ENCODE peak calls at places on chromosome 20, in five cellular contexts. E is WTC11; Y is activated CD4-positive, alpha-beta T cell treated with anti-CD3 and anti-CD28 coated beads for 24 hours; D is hepatocyte; C is OCI-M1. Q is an unnamed sample.

GRCh38 chr20:8646716-8647115 is 422.2 kb upstream of the PLCB4 start:
- DNase-seq in C (no peak), E (no peak), Y (no peak), D (no peak), Q (no peak)

GRCh38 chr20:10622657-10623418 is 51.0 kb downstream of the JAG1 start:
- DNase-seq in E (no peak), D (no peak), C (peak; percentile 24), Y (no peak), Q (no peak)

GRCh38 chr20:44688053-44688625 is 27.0 kb upstream of the CCN5 start:
- DNase-seq in Y (no peak), C (no peak), E (no peak), D (no peak), Q (no peak)

GRCh38 chr20:2604506-2604835 is 48.0 kb upstream of the NOP56 start:
- DNase-seq in Y (no peak), E (no peak), D (no peak), C (no peak), Q (no peak)

GRCh38 chr20:25584905-25585704 is at the start of gene NINL:
- DNase-seq in Y (peak; percentile 30), D (peak; percentile 91), E (peak; percentile 87), C (no peak), Q (peak; percentile 95)

GRCh38 chr20:57795347-57795697 is 85.5 kb upstream of the PMEPA1 start:
- DNase-seq in C (no peak), D (no peak), Y (no peak), E (no peak), Q (no peak)

GRCh38 chr20:49631074-49631716 is 63.3 kb upstream of the PTGIS start:
- DNase-seq in E (no peak), D (no peak), C (no peak), Y (no peak), Q (no peak)

GRCh38 chr20:31642837-31643236 is 5.1 kb downstream of the COX4I2 start:
- DNase-seq in E (no peak), D (no peak), Y (no peak), C (no peak), Q (no peak)

GRCh38 chr20:13571662-13572061 is 67.1 kb downstream of the TASP1 start:
- DNase-seq in D (no peak), Y (no peak), E (no peak), C (no peak), Q (no peak)

GRCh38 chr20:59776626-59777320 is 156.7 kb downstream of the SYCP2 start:
- DNase-seq in Y (no peak), D (no peak), C (no peak), E (no peak), Q (no peak)

GRCh38 chr20:25018841-25019240 is 26.3 kb upstream of the APMAP start:
- DNase-seq in E (no peak), D (no peak), Y (no peak), C (no peak), Q (no peak)

GRCh38 chr20:44414808-44415207 is 59.3 kb downstream of the HNF4A start:
- DNase-seq in Y (no peak), C (no peak), E (no peak), D (no peak), Q (no peak)

GRCh38 chr20:50312682-50313187 is 122.1 kb downstream of the CEBPB start:
- DNase-seq in E (no peak), D (no peak), C (no peak), Y (no peak), Q (no peak)

GRCh38 chr20:48841861-48842529 is 14.2 kb upstream of the PREX1 start:
- DNase-seq in E (no peak), C (peak; percentile 21), D (no peak), Y (no peak), Q (no peak)

GRCh38 chr20:21739682-21740081 is 34.2 kb downstream of the PAX1 start:
- DNase-seq in C (no peak), Y (no peak), E (no peak), D (no peak), Q (no peak)

GRCh38 chr20:15799871-15800270 is 773.4 kb downstream of the KIF16B start:
- DNase-seq in E (no peak), C (peak; percentile 76), D (no peak), Y (no peak), Q (no peak)

GRCh38 chr20:61963885-61964674 is 101.6 kb downstream of the TAF4 start:
- DNase-seq in Y (no peak), C (no peak), D (no peak), E (no peak), Q (no peak)

GRCh38 chr20:34390769-34391447 is 27.8 kb downstream of the ITCH start:
- DNase-seq in Y (peak; percentile 12), D (peak; percentile 63), C (peak; percentile 3), E (no peak), Q (no peak)

GRCh38 chr20:48631114-48632016 is 196.4 kb downstream of the PREX1 start:
- DNase-seq in Y (no peak), D (no peak), C (no peak), E (no peak), Q (no peak)

GRCh38 chr20:44218441-44218840 is 7.9 kb upstream of the OSER1 start:
- DNase-seq in E (no peak), C (peak; percentile 54), Y (no peak), D (no peak), Q (no peak)

GRCh38 chr20:58889334-58890072 is 37.0 kb downstream of the GNAS start:
- DNase-seq in E (no peak), Y (no peak), D (peak; percentile 37), C (peak; percentile 58), Q (peak; percentile 61)

GRCh38 chr20:14986026-14986655 is 648.7 kb upstream of the FLRT3 start:
- DNase-seq in Y (no peak), E (no peak), C (no peak), D (peak; percentile 74), Q (no peak)

GRCh38 chr20:63497138-63497945 is 1.5 kb downstream of the EEF1A2 start:
- DNase-seq in Y (no peak), D (no peak), C (no peak), E (no peak), Q (no peak)

Q was measured in neural progenitor cell.